ENCODE peak calls at places on chromosomes 6 and 20, in seven cellular contexts. D is stomach; R is colonic mucosa; M is activated T-helper 1 cell treated with anti-CD3 and anti-CD28 coated beads, Interleukin-2, amount 50 U/mL, for 16 hours; S is left lung; I is SJSA1; A is T-helper 2 cell. W is an unnamed sample.

GRCh38 chr6:75893058-75893775 is 144.2 kb downstream of the MYO6 start:
- DNase-seq in R (no peak), I (no peak), D (no peak), A (no peak), M (no peak), S (no peak), W (peak)

GRCh38 chr6:747006-747405 is 54.1 kb upstream of the EXOC2 start:
- DNase-seq in M (no peak), I (no peak), D (no peak), A (no peak), R (no peak), S (no peak), W (no peak)

GRCh38 chr6:72316675-72317380 is 305.0 kb upstream of the KCNQ5 start:
- DNase-seq in R (no peak), I (no peak), S (peak), A (no peak), D (no peak), M (no peak), W (no peak)

GRCh38 chr6:28838289-28838633 is 85.5 kb downstream of the TRIM27 start:
- DNase-seq in A (no peak), R (peak), D (peak), I (peak), M (peak), S (no peak), W (no peak)

GRCh38 chr6:136921936-136922679 is at the start of gene SLC35D3:
- DNase-seq in A (no peak), D (no peak), S (peak), M (no peak), I (peak), R (no peak), W (no peak)

GRCh38 chr20:6466065-6466810 is 301.2 kb upstream of the BMP2 start:
- DNase-seq in D (no peak), A (no peak), I (no peak), M (no peak), R (no peak), S (no peak), W (no peak)

GRCh38 chr6:163329991-163330390 is 84.5 kb upstream of the QKI start:
- DNase-seq in A (no peak), S (no peak), I (no peak), D (no peak), R (no peak), M (no peak), W (no peak)

GRCh38 chr6:131231103-131231502 is 95.8 kb downstream of the AKAP7 start:
- DNase-seq in I (no peak), S (no peak), D (no peak), R (no peak), M (no peak), A (no peak), W (no peak)

GRCh38 chr6:46324706-46325105 is 153.9 kb upstream of the ENPP5 start:
- DNase-seq in R (no peak), M (no peak), A (no peak), I (no peak), D (no peak), S (no peak), W (no peak)

GRCh38 chr20:10924628-10925266 is 250.9 kb upstream of the JAG1 start:
- DNase-seq in M (no peak), D (no peak), I (no peak), A (no peak), S (no peak), R (no peak), W (no peak)